ENCODE peak calls at places on chromosomes 4 and X, in five cellular contexts. H, Q, R, N and K are unnamed samples.

GRCh38 chrX:143363419-143363818 is 153.9 kb downstream of the SPANXN3 start:
- DNase-seq in H (no peak), Q (no peak), R (no peak), N (no peak), K (no peak)

GRCh38 chr4:37816006-37816405 is 10.5 kb upstream of the PGM2 start:
- DNase-seq in H (no peak), Q (no peak), R (no peak), N (no peak), K (no peak)

GRCh38 chr4:55768291-55768690 is 51.3 kb upstream of the EXOC1L start:
- DNase-seq in H (peak), Q (no peak), R (no peak), N (peak), K (no peak)

GRCh38 chr4:4776335-4776734 is 83.1 kb upstream of the MSX1 start:
- DNase-seq in H (no peak), Q (no peak), R (no peak), N (no peak), K (no peak)

GRCh38 chr4:100497729-100498250 is 20.0 kb downstream of the EMCN start:
- DNase-seq in H (no peak), Q (no peak), R (no peak), N (peak), K (no peak)

GRCh38 chr4:173860079-173860478 is 330.1 kb upstream of the HAND2 start:
- DNase-seq in H (no peak), Q (no peak), R (no peak), N (no peak), K (no peak)

GRCh38 chrX:151396042-151396826 is 772 bp upstream of the VMA21 start:
- DNase-seq in H (no peak), Q (no peak), R (peak), N (peak), K (peak)

GRCh38 chr4:157128395-157128794 is 52.4 kb downstream of the GLRB start:
- DNase-seq in H (peak), Q (no peak), R (no peak), N (peak), K (no peak)

GRCh38 chr4:127609484-127609883 is 23.3 kb upstream of the INTU start:
- DNase-seq in H (no peak), Q (no peak), R (no peak), N (no peak), K (no peak)

GRCh38 chr4:127610488-127610887 is 22.3 kb upstream of the INTU start:
- DNase-seq in H (no peak), Q (no peak), R (no peak), N (no peak), K (no peak)

GRCh38 chr4:127601029-127601428 is 31.7 kb upstream of the INTU start:
- DNase-seq in H (no peak), Q (no peak), R (no peak), N (peak), K (no peak)

GRCh38 chr4:127606823-127607222 is 25.9 kb upstream of the INTU start:
- DNase-seq in H (no peak), Q (no peak), R (no peak), N (no peak), K (no peak)

DNA sequence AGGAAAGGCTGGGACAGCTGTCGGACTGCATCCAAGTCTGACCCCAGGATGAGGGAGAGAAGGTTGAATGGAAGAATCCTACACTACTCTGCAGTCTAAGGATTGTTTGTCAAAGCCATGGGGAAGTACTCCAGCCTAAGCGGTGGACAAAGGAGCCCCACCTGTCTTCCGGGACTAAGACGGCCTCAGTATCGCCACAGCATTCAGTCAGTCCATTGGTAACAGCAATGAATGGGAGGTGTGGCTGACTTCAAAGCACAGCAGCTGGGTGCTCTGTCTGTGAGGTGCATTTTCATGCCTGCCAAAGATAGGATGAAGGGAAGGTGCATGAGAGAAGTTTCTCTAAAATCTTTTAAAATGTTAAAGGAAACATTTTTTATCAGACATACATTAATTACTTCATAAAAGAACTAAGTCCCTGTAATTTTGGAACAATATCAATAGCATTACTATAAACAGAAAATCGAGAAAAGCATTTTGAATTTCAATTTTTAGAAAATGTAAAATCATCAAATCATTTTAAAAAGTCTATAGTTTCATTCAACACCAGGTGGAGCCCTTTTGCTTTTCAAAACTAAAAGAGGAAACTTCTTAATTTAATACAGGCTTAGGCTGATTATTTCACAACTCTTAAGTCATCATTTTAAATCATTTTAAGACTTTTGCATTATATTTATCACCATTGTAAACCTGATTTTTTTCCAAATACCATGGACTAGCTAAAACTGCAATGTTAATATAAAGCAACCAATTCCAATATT is 27.6 kb upstream of the INTU start:
- DNase-seq in H (peak), Q (no peak), R (no peak), N (peak), K (no peak)
- H3K27ac ChIP-seq in H (no peak), Q (no peak), R (no peak), N (no peak), K (no peak)

DNA sequence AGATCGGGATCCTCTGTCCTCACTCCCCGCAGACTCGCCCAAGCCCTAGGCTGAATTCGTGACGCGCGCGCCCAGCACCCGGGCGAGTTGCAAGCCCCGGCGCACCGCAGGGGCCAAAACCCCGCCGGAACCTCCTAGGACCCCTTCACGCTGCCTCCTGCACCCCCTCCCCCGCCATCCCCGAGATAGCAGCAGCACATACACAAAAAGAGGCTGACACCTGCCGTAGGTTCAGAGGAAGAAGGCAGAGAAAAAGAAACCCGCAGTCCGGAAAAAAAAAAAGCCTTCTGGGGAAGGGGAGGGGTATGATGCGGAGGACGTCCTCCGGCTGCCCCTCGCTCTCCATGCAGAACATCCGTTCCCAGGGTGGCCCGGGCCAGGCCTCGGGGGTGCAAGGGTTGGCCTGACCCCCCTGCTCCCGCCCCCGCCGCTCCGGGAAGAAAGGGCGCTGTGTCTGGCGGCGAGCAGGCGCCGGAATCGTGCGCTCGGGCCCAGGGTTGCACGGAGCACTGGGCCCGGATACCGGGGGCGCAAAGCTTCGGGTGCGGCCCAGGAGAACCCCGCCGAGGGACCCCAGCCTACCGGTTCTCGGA is 2.5 kb downstream of the NLGN4X start:
- DNase-seq in H (no peak), Q (no peak), R (no peak), N (no peak), K (no peak)
- H3K4me3 ChIP-seq in H (peak), Q (peak), R (peak), N (no peak), K (peak)

GRCh38 chr4:15754323-15754722 is 23.8 kb upstream of the CD38 start:
- DNase-seq in H (no peak), Q (no peak), R (no peak), N (peak), K (no peak)
- H3K27ac ChIP-seq in H (no peak), Q (no peak), R (no peak), N (no peak), K (peak)

DNA sequence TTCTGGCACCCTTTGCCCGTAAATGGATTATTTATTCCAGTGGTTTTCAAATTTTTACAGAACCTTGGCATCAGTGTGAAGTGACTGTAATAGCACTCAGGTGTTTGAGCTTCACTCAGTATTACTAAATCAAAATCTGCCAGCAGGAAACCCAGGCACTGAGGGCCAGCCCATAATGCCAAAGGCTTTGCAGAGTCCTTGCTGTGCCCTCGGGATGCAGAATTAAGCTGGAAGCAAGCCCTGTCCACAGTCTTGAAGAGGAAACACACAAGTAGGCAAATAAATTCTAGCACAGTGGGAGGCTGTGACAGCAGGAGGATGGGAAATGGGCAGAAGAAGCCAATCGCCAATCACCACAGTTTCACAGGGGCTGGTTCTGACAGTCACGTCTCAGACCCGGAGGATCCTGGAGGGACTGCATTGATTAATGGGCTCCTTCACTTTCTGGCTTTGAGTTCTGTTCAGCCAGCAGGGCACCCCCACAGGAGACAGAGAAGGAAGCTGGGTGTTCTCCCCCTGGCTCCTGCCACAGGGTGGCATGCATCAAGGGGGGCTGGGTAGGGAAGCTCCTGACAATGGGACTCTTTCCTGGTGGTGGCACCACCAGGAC is 138.8 kb downstream of the MTNR1A start:
- DNase-seq in H (no peak), Q (no peak), R (no peak), N (no peak), K (no peak)
- H3K4me3 ChIP-seq in H (no peak), Q (no peak), R (no peak), N (no peak), K (no peak)

DNA sequence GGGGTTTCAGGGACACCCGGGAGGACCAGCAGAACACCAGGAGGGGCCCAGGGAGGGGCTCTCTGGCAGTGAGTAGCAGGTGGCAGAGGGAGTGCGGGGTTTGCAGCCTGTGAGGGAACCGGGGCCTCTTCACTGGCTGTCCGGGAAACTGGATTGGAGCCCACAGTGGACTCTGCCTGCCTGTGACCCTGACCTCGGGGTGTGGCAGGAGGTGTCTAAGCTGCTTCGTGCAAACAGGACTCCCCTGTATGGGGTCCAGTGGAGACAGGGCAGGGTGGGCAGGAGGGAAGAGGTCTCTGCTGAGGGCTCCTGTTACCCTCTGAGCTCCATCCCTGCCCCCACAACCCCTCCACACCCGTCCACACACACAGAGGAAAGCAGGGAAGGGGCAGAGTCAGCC is 50.1 kb downstream of the FAM53A start:
- DNase-seq in H (no peak), Q (no peak), R (no peak), N (no peak), K (no peak)
- H3K27ac ChIP-seq in H (no peak), Q (no peak), R (no peak), N (no peak), K (no peak)

GRCh38 chrX:40170830-40171512 is 73.2 kb upstream of the BCOR start:
- DNase-seq in H (no peak), Q (no peak), R (no peak), N (no peak), K (peak)
- H3K4me3 ChIP-seq in H (no peak), Q (peak), R (peak), N (no peak), K (peak)